ENCODE peak calls at places on chromosome 10, in nine cellular contexts. R, Y, O, T, F, M, B, X and S are unnamed samples.

GRCh38 chr10:32065871-32066270 is 9.6 kb upstream of the KIF5B start:
- DNase-seq in O (peak), F (no peak), X (no peak), R (peak), Y (no peak), T (peak), B (no peak), M (no peak), S (peak)

GRCh38 chr10:84147347-84147746 is 8.0 kb downstream of the GHITM start:
- DNase-seq in Y (no peak), R (no peak), M (no peak), T (no peak), F (no peak), O (no peak), B (no peak), X (no peak), S (no peak)

GRCh38 chr10:96306516-96306915 is 2.3 kb downstream of the DNTT start:
- DNase-seq in F (no peak), T (no peak), O (no peak), X (peak), R (no peak), B (peak), M (no peak), Y (peak), S (no peak)

GRCh38 chr10:33993917-33994316 is 659.5 kb upstream of the NRP1 start:
- DNase-seq in B (no peak), F (no peak), M (no peak), X (no peak), T (no peak), R (no peak), O (no peak), Y (no peak), S (no peak)

GRCh38 chr10:101441539-101442455 is 87.8 kb downstream of the BTRC start:
- DNase-seq in M (peak), R (peak), O (peak), T (peak), B (no peak), X (peak), Y (no peak), F (no peak), S (peak)

GRCh38 chr10:122446668-122447410 is 7.6 kb upstream of the ARMS2 start:
- DNase-seq in O (peak), M (no peak), T (peak), R (peak), B (no peak), Y (no peak), X (no peak), F (no peak), S (peak)

GRCh38 chr10:118712930-118713634 is 41.7 kb downstream of the CACUL1 start:
- DNase-seq in X (no peak), B (no peak), Y (no peak), F (no peak), M (peak), R (no peak), T (no peak), O (no peak), S (no peak)

GRCh38 chr10:102422586-102423129 is 2.0 kb downstream of the FBXL15 start:
- DNase-seq in M (peak), O (peak), T (peak), R (peak), B (peak), Y (peak), F (peak), X (peak), S (peak)

GRCh38 chr10:52440612-52441285 is 126.7 kb downstream of the DKK1 start:
- DNase-seq in R (no peak), X (no peak), O (no peak), F (no peak), T (no peak), Y (no peak), B (no peak), M (no peak), S (no peak)

GRCh38 chr10:99329891-99330674 is 927 bp downstream of the CNNM1 start:
- DNase-seq in B (no peak), M (peak), O (peak), X (no peak), T (no peak), F (no peak), R (peak), Y (no peak), S (no peak)

GRCh38 chr10:86969421-86970041 is 1.2 kb downstream of the ADIRF start:
- DNase-seq in F (no peak), O (no peak), M (no peak), X (no peak), B (peak), Y (no peak), R (peak), T (peak), S (peak)

GRCh38 chr10:73218466-73219191 is 28.4 kb downstream of the DNAJC9 start:
- DNase-seq in M (no peak), Y (no peak), B (no peak), T (peak), F (no peak), X (peak), R (peak), O (peak), S (peak)

GRCh38 chr10:17035446-17035845 is 94.2 kb downstream of the CUBN start:
- DNase-seq in X (no peak), B (no peak), Y (no peak), M (no peak), F (no peak), R (no peak), O (no peak), T (no peak), S (no peak)

GRCh38 chr10:5584895-5585516 is 60.2 kb downstream of the CALML3 start:
- DNase-seq in B (no peak), R (peak), X (peak), T (peak), Y (no peak), O (peak), F (no peak), M (no peak), S (peak)

GRCh38 chr10:3065622-3066021 is 1.7 kb upstream of the PFKP start:
- DNase-seq in Y (no peak), X (no peak), B (no peak), T (no peak), F (no peak), M (no peak), O (no peak), R (no peak), S (no peak)

GRCh38 chr10:51244739-51245138 is 170.5 kb downstream of the PRKG1 start:
- DNase-seq in F (no peak), T (peak), M (no peak), X (no peak), O (peak), R (no peak), Y (no peak), B (no peak), S (no peak)

GRCh38 chr10:51109821-51110533 is 35.7 kb downstream of the PRKG1 start:
- DNase-seq in O (peak), M (no peak), R (peak), X (no peak), Y (no peak), T (peak), B (no peak), F (no peak), S (no peak)

GRCh38 chr10:43249151-43249961 is 17.5 kb downstream of the RASGEF1A start:
- DNase-seq in Y (no peak), T (no peak), O (no peak), R (no peak), X (no peak), M (no peak), B (no peak), F (no peak), S (no peak)

DNA sequence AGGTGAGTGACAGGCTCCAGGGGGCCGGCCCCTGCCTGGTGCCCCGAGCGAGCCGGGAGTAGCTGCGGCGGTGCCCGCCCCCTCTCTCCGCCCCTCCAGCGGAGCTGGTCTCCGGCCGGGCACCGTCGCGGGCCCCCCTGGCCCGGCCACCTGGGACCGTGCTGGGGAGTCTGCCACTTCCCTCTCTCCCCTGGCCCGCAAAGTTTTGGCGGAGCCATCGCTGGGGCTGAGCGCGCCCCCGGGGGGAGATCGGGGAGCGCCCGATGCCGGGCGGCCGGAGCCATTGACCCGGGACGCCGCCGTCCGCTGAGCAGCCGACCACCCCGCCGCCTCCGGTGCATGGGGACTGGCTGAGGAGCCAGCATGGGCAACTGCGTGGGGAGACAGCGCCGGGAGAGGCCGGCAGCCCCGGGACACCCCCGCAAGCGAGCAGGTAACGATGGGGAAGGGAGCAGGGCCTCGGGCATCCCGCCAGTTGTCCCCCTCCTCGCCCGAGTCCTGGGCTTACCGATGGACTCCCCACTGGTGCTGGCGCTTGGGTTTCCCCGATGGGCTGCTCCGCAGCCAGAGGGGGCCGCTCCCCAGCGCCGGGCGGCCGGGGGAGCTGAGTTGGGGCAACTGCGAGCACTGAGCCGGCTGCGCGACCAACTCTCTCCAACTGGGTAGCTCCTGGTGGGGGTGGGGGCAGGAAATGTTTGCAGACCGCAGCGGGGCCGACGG is at the start of gene UBTD1:
- DNase-seq in X (peak), O (peak), R (peak), B (peak), M (peak), Y (peak), T (peak), F (peak), S (peak)
- TF ChIP-seq CTCF in X (no peak), O (no peak), R (no peak), B (no peak), M (no peak), Y (peak), T (no peak), F (no peak), S (no peak)

GRCh38 chr10:126571203-126571602 is 99.3 kb downstream of the C10orf90 start:
- DNase-seq in M (no peak), T (no peak), B (no peak), X (no peak), O (no peak), R (no peak), Y (no peak), F (no peak), S (peak)
- TF ChIP-seq CTCF in M (no peak), T (no peak), B (no peak), X (no peak), O (no peak), R (no peak), Y (no peak), F (no peak), S (no peak)

GRCh38 chr10:62761115-62761514 is 43.4 kb upstream of the ADO start:
- DNase-seq in O (peak), M (no peak), R (no peak), T (no peak), Y (no peak), F (no peak), B (no peak), X (no peak), S (no peak)

GRCh38 chr10:62763155-62763554 is 41.4 kb upstream of the ADO start:
- DNase-seq in M (no peak), F (no peak), R (no peak), X (no peak), Y (no peak), B (no peak), O (peak), T (no peak), S (no peak)

GRCh38 chr10:62755662-62756653 is 48.6 kb upstream of the ADO start:
- DNase-seq in M (no peak), Y (no peak), F (no peak), R (no peak), O (no peak), T (no peak), B (no peak), X (peak), S (no peak)

GRCh38 chr10:62760401-62760800 is 44.1 kb upstream of the ADO start:
- DNase-seq in M (peak), R (no peak), B (no peak), T (no peak), Y (no peak), O (no peak), X (no peak), F (no peak), S (no peak)

DNA sequence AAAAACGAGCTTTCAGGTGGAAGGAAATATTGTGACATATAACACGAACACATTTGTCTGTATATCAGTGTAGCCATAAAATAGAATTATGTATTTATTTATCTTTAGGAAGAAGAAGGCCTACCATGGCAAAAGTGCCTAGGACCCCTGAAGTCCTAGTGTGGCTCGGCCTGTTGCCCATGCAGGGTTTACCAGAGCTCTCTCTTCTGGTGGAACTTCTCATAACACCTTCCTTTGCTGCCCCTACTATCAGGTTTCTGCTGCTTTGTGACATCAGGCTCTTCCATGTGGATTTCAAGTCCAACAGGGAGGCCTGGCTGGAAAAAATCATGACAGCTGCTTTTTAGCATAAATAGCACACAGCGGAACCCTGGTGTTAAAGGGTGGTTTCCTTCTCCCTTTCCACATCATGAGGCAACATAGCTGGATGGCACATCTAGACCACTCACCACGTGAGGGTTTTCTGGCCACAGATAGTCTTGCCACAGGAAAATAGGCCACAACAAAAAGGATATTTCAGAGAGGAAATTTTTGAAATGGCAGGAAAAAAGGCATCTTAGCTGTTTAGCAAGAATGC is 44.8 kb upstream of the ADO start:
- DNase-seq in F (no peak), M (no peak), T (no peak), Y (no peak), O (no peak), R (no peak), X (no peak), B (no peak), S (no peak)
- TF ChIP-seq CTCF in F (no peak), M (no peak), T (no peak), Y (no peak), O (no peak), R (no peak), X (no peak), B (no peak), S (no peak)

GRCh38 chr10:71314028-71314693 is 4.9 kb upstream of the SLC29A3 start:
- DNase-seq in M (peak), T (peak), O (peak), B (peak), X (peak), F (peak), R (peak), Y (peak), S (peak)
- TF ChIP-seq CTCF in M (peak), T (peak), O (peak), B (peak), X (peak), F (peak), R (peak), Y (peak), S (peak)